ENCODE peak calls at places on chromosomes 7 and 10, in five cellular contexts. P is suprapubic skin, V is Panc1, A is transverse colon, Q is stomach. O is an unnamed sample.

GRCh38 chr10:122112625-122113160 is 123.7 kb downstream of the TACC2 start:
- DNase-seq in Q (peak), V (peak), P (peak), A (peak), O (no peak)

GRCh38 chr7:29898301-29898700 is 91.3 kb downstream of the SCRN1 start:
- DNase-seq in Q (no peak), P (no peak), V (no peak), A (no peak), O (no peak)

GRCh38 chr7:140229591-140230516 is 53.1 kb upstream of the KDM7A start:
- DNase-seq in V (no peak), A (peak), Q (peak), P (no peak), O (no peak)

GRCh38 chr7:135510603-135511183 is 791 bp upstream of the CNOT4 start:
- DNase-seq in A (no peak), V (peak), P (no peak), Q (no peak), O (peak)

GRCh38 chr7:5636914-5637313 is 144.5 kb downstream of the RNF216 start:
- DNase-seq in A (peak), Q (peak), P (peak), V (no peak), O (no peak)

GRCh38 chr7:159047536-159047935 is 97.1 kb downstream of the VIPR2 start:
- DNase-seq in A (no peak), V (no peak), Q (no peak), P (no peak), O (no peak)

GRCh38 chr7:219581-220150 is 27.3 kb downstream of the FAM20C start:
- DNase-seq in Q (peak), A (no peak), V (no peak), P (no peak), O (no peak)

GRCh38 chr7:133703547-133703946 is 423.6 kb upstream of the LRGUK start:
- DNase-seq in V (no peak), P (no peak), Q (no peak), A (no peak), O (no peak)

GRCh38 chr10:10007972-10008371 is 1009.7 kb upstream of the CELF2 start:
- DNase-seq in P (no peak), A (no peak), V (no peak), Q (no peak), O (no peak)

GRCh38 chr7:32957326-32958045 is at the start of gene FKBP9:
- DNase-seq in A (peak), V (peak), Q (peak), P (peak), O (no peak)

GRCh38 chr10:82934947-82935346 is 1060.0 kb downstream of the NRG3 start:
- DNase-seq in V (no peak), Q (no peak), P (no peak), A (no peak), O (no peak)

GRCh38 chr10:101136708-101137121 is 5.6 kb downstream of the TLX1 start:
- DNase-seq in V (no peak), A (no peak), Q (no peak), P (no peak), O (no peak)

GRCh38 chr10:74213571-74214162 is 62.6 kb downstream of the ADK start:
- DNase-seq in A (peak), Q (no peak), V (no peak), P (no peak), O (no peak)

GRCh38 chr7:27873006-27873295 is 133.0 kb downstream of the TAX1BP1 start:
- DNase-seq in Q (no peak), P (no peak), V (no peak), A (no peak), O (no peak)

GRCh38 chr7:124716894-124717293 is 48.7 kb downstream of the GPR37 start:
- DNase-seq in P (no peak), Q (no peak), V (no peak), A (no peak), O (no peak)

GRCh38 chr7:147436718-147437117 is 1153.8 kb upstream of the C7orf33 start:
- DNase-seq in V (no peak), Q (no peak), A (no peak), P (no peak), O (no peak)
- TF ChIP-seq POLR2AphosphoS5 in V (no peak), Q (no peak), A (no peak), P (no peak), O (no peak)

DNA sequence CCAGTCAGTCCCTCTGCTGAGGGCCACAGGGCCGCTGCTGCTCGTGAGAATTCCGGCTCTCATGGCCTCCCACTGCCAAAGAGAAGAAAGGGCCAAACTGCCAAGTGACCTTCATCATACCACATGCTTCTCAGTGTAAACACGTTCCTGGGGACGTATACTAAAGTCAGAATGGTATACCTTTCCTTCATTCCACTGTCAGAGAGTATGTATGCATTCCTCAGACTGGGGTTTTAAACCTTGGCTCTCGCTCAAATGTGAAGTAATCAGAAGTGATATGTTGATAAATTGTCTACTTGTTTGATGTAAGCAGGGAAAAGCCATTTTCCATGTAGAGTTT is 52.9 kb upstream of the SEC61G start:
- DNase-seq in Q (no peak), P (no peak), A (no peak), V (no peak), O (no peak)
- H3K27ac ChIP-seq in Q (peak), P (no peak), A (no peak), V (no peak), O (no peak)

DNA sequence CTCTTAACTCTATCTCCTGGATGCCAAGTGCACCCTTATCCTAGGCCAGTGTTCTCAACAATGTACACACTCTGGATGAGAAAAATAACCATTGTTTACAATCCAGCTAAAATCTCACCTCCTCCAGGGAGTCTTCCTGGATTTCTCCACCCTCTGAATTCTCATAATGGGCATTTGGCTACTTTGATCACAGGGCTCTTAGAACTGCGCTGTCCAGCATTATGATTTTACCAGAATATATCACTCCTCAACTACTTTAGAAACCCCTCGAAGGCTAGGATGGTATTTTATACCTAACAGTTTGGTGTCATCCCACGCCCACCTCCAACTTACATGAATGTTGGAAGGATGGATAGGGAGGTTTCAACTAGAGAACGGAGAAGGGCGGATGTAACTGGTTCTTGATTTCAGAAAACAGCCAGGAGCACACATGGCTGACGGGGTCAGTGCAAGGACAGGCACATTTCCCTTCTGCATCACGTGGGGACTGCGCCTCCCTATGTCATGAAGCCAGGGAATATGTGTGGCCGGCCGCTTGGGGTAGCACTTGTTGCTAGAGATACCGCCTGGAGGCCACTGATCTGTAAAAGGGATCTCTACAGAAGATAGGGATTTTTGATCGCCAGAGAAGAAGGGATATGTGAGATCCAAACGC is 1.2 kb upstream of the ATP6V0E2 start:
- DNase-seq in V (peak), P (peak), A (peak), Q (peak), O (peak)
- TF ChIP-seq POLR2AphosphoS5 in V (no peak), P (no peak), A (peak), Q (peak), O (no peak)

DNA sequence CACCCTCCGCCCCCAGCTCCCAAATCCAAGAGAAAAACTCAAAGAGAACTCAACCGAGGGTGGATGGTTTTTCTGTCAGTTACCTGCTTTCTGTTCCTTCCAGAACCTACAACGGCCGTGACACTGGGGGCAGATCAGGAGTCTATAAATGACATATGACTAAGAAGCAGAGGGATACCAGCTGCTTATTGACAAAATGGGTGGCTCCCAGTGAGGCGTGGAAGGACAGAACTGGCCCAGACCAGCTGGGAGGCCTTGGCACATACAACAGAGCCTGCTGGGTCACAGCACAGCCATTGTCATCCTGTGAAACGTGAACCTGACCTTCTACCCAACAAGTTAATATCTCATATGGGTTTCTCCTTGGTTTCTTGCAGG is 84.3 kb upstream of the ADRB1 start:
- DNase-seq in A (peak), V (no peak), P (no peak), Q (peak), O (no peak)
- H3K27ac ChIP-seq in A (peak), V (no peak), P (peak), Q (peak), O (no peak)

GRCh38 chr10:32054087-32054486 is 2.1 kb downstream of the KIF5B start:
- DNase-seq in A (peak), Q (no peak), P (no peak), V (no peak), O (no peak)
- TF ChIP-seq POLR2AphosphoS5 in A (peak), Q (no peak), P (no peak), V (no peak), O (no peak)

GRCh38 chr7:74572301-74573090 is 85.0 kb upstream of the GTF2I start:
- DNase-seq in A (peak), V (no peak), Q (peak), P (no peak), O (no peak)

GRCh38 chr7:74568658-74569057 is 88.9 kb upstream of the GTF2I start:
- DNase-seq in V (no peak), A (no peak), P (no peak), Q (no peak), O (no peak)

GRCh38 chr7:74573499-74573898 is 84.0 kb upstream of the GTF2I start:
- DNase-seq in V (no peak), A (no peak), P (no peak), Q (no peak), O (no peak)

GRCh38 chr7:74569501-74570075 is 87.9 kb upstream of the GTF2I start:
- DNase-seq in V (no peak), Q (no peak), A (no peak), P (no peak), O (no peak)

DNA sequence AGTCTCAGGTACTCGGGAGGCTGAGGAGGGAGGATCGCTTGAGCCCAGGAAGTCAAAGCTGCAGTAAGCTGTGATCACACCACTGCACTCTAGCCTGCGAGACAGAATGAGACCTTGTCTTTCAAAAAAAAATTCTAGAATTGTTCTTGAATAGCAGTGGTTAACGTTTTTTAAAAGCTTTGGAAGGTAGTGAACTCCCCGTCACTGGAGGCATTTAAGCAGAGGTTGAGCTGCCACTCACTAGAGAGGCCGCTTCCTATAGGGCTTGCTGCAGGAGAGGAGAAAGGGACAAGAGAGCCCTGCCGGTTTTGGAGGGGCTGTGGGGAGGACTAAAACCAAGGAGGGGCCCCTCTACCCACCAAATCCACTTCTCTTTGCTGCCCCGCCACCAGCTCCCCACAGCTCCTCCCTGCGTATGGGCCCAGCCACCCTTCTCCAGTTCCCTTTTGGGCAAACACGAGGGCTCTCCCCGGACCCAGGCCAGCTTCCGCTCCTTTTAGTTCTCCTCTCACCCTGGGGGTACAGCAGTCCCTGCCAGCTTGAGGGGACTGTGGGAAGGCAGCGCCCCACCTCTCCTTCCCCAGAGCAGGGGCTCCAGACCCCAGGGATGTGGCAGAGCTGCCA is 86.9 kb upstream of the GTF2I start:
- DNase-seq in Q (no peak), P (no peak), A (no peak), V (no peak), O (peak)
- H3K27ac ChIP-seq in Q (no peak), P (no peak), A (no peak), V (no peak), O (peak)

GRCh38 chr10:125134916-125135770 is 25.2 kb downstream of the CTBP2 start:
- DNase-seq in P (peak), A (no peak), Q (peak), V (no peak), O (no peak)
- TF ChIP-seq POLR2AphosphoS5 in P (no peak), A (no peak), Q (no peak), V (no peak), O (no peak)

DNA sequence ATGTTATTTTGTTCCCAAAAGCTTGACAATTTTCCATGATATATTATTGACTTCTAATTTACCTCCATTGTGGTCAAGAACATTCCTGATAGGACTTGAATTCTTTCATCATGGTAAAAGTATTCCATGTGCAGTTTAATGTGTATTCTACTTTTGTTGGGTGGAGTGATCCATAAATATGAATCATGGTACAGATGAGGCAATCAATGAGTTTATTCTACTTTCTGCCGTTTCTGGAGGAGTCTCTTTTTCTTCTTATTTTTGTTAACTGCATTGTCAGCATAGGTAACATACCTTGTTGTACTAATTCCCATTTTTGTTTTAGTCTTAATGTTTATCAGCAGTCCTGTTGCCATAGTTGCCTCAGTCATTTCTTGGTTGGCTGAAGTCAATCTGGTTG is 69.6 kb downstream of the SHOC2 start:
- DNase-seq in Q (no peak), A (no peak), P (no peak), V (no peak), O (no peak)
- H3K27ac ChIP-seq in Q (no peak), A (no peak), P (no peak), V (no peak), O (no peak)

DNA sequence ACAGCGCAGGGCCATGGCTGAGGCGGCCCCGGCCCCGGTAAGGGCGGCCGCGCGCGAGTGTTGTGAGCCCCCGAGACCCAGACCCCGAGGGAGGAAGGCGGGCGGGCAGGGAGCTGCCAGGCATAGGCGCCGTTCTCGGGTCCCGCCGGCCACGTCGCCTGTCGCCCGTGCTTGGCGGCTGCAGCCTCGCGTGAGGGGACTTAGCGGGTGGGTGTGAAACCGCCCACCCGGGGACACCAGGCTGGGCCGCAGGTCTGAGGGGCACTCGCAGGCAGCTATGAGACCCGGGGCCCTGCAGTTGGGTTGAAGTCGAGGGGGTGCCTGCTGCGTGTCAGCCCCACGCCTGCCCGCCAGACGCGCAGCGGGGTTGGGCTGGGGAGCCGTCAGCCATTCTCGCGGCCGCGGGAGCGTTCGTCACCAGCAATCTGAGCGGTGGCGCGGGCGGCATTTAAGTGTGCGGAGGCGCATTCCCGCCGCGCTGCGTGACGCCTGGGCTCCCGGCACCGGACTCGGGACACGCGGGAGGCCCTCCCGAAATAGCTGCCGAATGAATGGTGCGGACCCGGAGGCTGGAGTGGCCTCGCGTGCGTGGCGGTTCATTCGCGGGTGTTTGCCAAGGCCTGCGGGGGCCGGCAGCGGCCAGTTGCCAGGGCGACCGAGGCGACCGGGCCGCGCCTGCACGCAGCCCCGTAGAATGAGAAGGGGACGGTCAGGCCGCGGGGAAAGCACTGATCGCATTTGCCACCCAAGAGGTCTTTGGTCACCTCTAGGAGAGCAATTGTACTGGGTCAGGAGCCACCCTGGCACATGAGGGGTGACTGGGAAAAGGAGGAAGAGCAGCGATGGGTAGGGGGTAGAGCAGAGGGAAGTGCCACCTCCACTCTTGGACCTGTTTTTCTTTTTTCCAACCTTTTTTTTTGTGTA is 739 bp downstream of the ZNF398 start:
- DNase-seq in P (peak), Q (peak), V (no peak), A (peak), O (peak)
- TF ChIP-seq POLR2AphosphoS5 in P (no peak), Q (peak), V (no peak), A (no peak), O (peak)

DNA sequence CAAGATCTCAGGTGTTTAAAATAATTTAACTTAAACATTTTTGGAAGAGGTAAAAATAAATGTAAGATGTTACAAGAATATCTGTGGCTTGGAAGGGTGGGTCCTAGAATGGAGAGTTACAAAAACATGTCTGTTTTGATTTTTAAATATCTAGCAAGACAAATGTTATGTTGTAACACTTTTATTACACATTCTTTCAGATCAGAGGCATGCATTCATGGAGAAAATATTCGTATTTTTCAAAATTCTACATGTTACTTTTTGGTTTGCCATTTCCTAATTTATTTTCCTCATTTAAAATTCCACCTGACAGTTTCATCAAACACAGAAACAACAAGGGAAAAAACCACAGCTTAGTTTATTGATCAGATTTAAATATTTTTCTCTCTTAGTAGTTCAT is 10.0 kb downstream of the WBP1L start:
- DNase-seq in A (no peak), Q (no peak), P (no peak), V (no peak), O (no peak)
- H3K27ac ChIP-seq in A (peak), Q (peak), P (peak), V (peak), O (no peak)

O was measured in HL-60.